ENCODE peak calls at places on chromosomes 11 and 22, in five cellular contexts. Q is H1, I is mesenchymal stem cell, Z is neuronal stem cell, E is mesendoderm. T is an unnamed sample.

GRCh38 chr11:130523166-130523565 is 74.7 kb downstream of the ADAMTS15 start:
- DNase-seq in Q (peak), I (no peak), Z (no peak), E (no peak), T (no peak)

GRCh38 chr22:50016988-50017700 is 4.6 kb upstream of the IL17REL start:
- DNase-seq in Q (no peak), I (no peak), Z (no peak), E (no peak), T (no peak)

GRCh38 chr11:7418916-7419315 is 66.4 kb upstream of the OLFML1 start:
- DNase-seq in Q (no peak), I (no peak), Z (no peak), E (no peak), T (no peak)

GRCh38 chr11:127330044-127330443 is 329.5 kb upstream of the KIRREL3 start:
- DNase-seq in Q (no peak), I (no peak), Z (no peak), E (no peak), T (no peak)

GRCh38 chr22:25221790-25222189 is 2.4 kb downstream of the CRYBB2 start:
- DNase-seq in Q (no peak), I (no peak), Z (no peak), E (no peak), T (no peak)

GRCh38 chr22:28938286-28938833 is 55.0 kb downstream of the ZNRF3 start:
- DNase-seq in Q (no peak), I (no peak), Z (no peak), E (peak), T (no peak)

GRCh38 chr11:67072295-67072694 is 15.6 kb downstream of the RHOD start:
- DNase-seq in Q (no peak), I (no peak), Z (no peak), E (no peak), T (no peak)

GRCh38 chr11:33018840-33019239 is 3.2 kb downstream of the DEPDC7 start:
- DNase-seq in Q (no peak), I (no peak), Z (no peak), E (no peak), T (no peak)

GRCh38 chr11:72683782-72684200 is 9.6 kb upstream of the PDE2A start:
- DNase-seq in Q (peak), I (peak), Z (peak), E (peak), T (peak)

GRCh38 chr11:27242591-27242990 is 120.4 kb downstream of the CCDC34 start:
- DNase-seq in Q (no peak), I (peak), Z (no peak), E (peak), T (no peak)

GRCh38 chr11:27280131-27280530 is 82.9 kb downstream of the CCDC34 start:
- DNase-seq in Q (no peak), I (no peak), Z (no peak), E (no peak), T (no peak)

GRCh38 chr11:1937616-1938342 is 9.4 kb upstream of the MRPL23 start:
- DNase-seq in Q (peak), I (no peak), Z (no peak), E (no peak), T (no peak)

GRCh38 chr11:60905047-60905446 is 1.3 kb downstream of the PRPF19 start:
- DNase-seq in Q (no peak), I (no peak), Z (no peak), E (peak), T (no peak)

GRCh38 chr22:31295413-31295812 is 3.1 kb upstream of the PIK3IP1 start:
- DNase-seq in Q (no peak), I (no peak), Z (no peak), E (no peak), T (no peak)

GRCh38 chr22:44878483-44879300 is 126.3 kb downstream of the ARHGAP8 start:
- DNase-seq in Q (no peak), I (no peak), Z (no peak), E (no peak), T (peak)

GRCh38 chr11:128509990-128510389 is 77.4 kb downstream of the ETS1 start:
- DNase-seq in Q (no peak), I (no peak), Z (no peak), E (no peak), T (no peak)

GRCh38 chr11:1765871-1766718 is 2.4 kb upstream of the CTSD start:
- DNase-seq in Q (peak), I (no peak), Z (no peak), E (peak), T (peak)

GRCh38 chr11:33772300-33772699 is 2.0 kb downstream of the FBXO3 start:
- DNase-seq in Q (no peak), I (no peak), Z (no peak), E (peak), T (no peak)

GRCh38 chr22:30247974-30248373 is 1.4 kb upstream of the LIF start:
- DNase-seq in Q (no peak), I (no peak), Z (no peak), E (no peak), T (no peak)

GRCh38 chr22:24016156-24016555 is 5.1 kb downstream of the CABIN1 start:
- DNase-seq in Q (no peak), I (no peak), Z (no peak), E (no peak), T (no peak)

GRCh38 chr11:75802913-75803820 is 11.8 kb upstream of the UVRAG start:
- DNase-seq in Q (peak), I (peak), Z (peak), E (peak), T (peak)

GRCh38 chr11:113475160-113475761 is at the start of gene DRD2:
- DNase-seq in Q (peak), I (no peak), Z (peak), E (peak), T (peak)

GRCh38 chr11:61004037-61004641 is 32.7 kb downstream of the CD6 start:
- DNase-seq in Q (no peak), I (no peak), Z (no peak), E (no peak), T (no peak)

GRCh38 chr11:72930011-72930410 is 115.8 kb downstream of the ATG16L2 start:
- DNase-seq in Q (no peak), I (peak), Z (no peak), E (peak), T (no peak)

GRCh38 chr11:46920709-46921108 is 2.4 kb upstream of the LRP4 start:
- DNase-seq in Q (no peak), I (peak), Z (no peak), E (no peak), T (no peak)

GRCh38 chr11:27100534-27100933 is 59.9 kb downstream of the BBOX1 start:
- DNase-seq in Q (no peak), I (no peak), Z (no peak), E (no peak), T (no peak)

GRCh38 chr11:123122341-123122740 is 60.4 kb upstream of the HSPA8 start:
- DNase-seq in Q (no peak), I (peak), Z (no peak), E (no peak), T (no peak)

GRCh38 chr22:48407256-48407955 is 1420.3 kb downstream of the BRD1 start:
- DNase-seq in Q (no peak), I (no peak), Z (no peak), E (no peak), T (no peak)

GRCh38 chr11:112017538-112017937 is 7.7 kb upstream of the DLAT start:
- DNase-seq in Q (no peak), I (no peak), Z (no peak), E (no peak), T (no peak)

GRCh38 chr11:67584205-67584880 is 731 bp downstream of the GSTP1 start:
- DNase-seq in Q (peak), I (peak), Z (no peak), E (peak), T (no peak)

GRCh38 chr22:39327995-39328754 is 8.8 kb upstream of the RPL3 start:
- DNase-seq in Q (no peak), I (no peak), Z (no peak), E (no peak), T (no peak)

GRCh38 chr22:39319284-39320170 is at the start of gene RPL3:
- DNase-seq in Q (peak), I (peak), Z (peak), E (peak), T (peak)

DNA sequence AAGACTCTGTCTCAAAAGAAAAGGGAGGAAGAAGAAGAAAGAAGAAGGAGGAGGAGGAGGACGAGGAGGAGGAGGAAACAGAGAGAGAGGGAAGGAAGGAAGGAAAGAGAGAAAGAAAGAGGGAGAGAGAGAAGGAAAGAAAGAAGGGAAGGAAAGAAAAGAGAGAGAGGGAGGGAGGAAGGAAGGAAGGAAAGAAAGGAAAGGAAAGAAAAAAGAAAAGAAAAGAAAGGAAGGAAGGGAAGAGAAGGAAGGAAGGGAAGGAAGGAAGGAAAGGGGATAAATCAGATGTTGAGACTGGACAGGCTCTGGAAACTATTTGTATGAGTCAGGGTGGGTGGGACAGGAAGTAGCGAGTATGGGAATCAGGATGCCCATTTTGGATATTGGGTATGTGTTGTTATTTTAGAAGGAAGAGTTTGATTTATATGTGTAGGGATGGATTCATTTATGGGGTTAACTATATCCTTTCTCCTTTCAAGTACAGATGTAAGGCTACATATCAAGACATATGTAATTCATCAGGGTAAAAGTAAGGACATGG is 6.0 kb upstream of the RPL3 start:
- DNase-seq in Q (no peak), I (peak), Z (no peak), E (no peak), T (no peak)
- H3K4ac ChIP-seq in Q (no peak), I (no peak), Z (no peak), E (no peak), T (no peak)

GRCh38 chr11:28675183-28675582 is 567.0 kb downstream of the METTL15 start:
- DNase-seq in Q (no peak), I (no peak), Z (no peak), E (no peak), T (no peak)

GRCh38 chr11:28673687-28674431 is 565.7 kb downstream of the METTL15 start:
- DNase-seq in Q (no peak), I (no peak), Z (no peak), E (peak), T (no peak)

GRCh38 chr11:28671326-28671725 is 563.1 kb downstream of the METTL15 start:
- DNase-seq in Q (no peak), I (no peak), Z (no peak), E (no peak), T (no peak)

GRCh38 chr11:28677719-28678118 is 569.5 kb downstream of the METTL15 start:
- DNase-seq in Q (no peak), I (no peak), Z (no peak), E (no peak), T (no peak)

GRCh38 chr11:28674432-28675076 is 566.4 kb downstream of the METTL15 start:
- DNase-seq in Q (peak), I (peak), Z (peak), E (peak), T (peak)
- H3K4ac ChIP-seq in Q (no peak), I (no peak), Z (no peak), E (no peak), T (no peak)

GRCh38 chr11:126111458-126112116 is 48.9 kb upstream of the CDON start:
- DNase-seq in Q (no peak), I (no peak), Z (no peak), E (no peak), T (no peak)
- H3K4ac ChIP-seq in Q (no peak), I (no peak), Z (no peak), E (no peak), T (no peak)

GRCh38 chr11:45663486-45664375 is 1.7 kb downstream of the CHST1 start:
- DNase-seq in Q (no peak), I (peak), Z (no peak), E (peak), T (no peak)

GRCh38 chr11:45662665-45663485 is 2.5 kb downstream of the CHST1 start:
- DNase-seq in Q (no peak), I (peak), Z (no peak), E (peak), T (no peak)

GRCh38 chr11:45665933-45666647 is 668 bp upstream of the CHST1 start:
- DNase-seq in Q (peak), I (peak), Z (no peak), E (no peak), T (no peak)

GRCh38 chr11:45665206-45665932 is at the start of gene CHST1:
- DNase-seq in Q (peak), I (peak), Z (no peak), E (no peak), T (peak)

DNA sequence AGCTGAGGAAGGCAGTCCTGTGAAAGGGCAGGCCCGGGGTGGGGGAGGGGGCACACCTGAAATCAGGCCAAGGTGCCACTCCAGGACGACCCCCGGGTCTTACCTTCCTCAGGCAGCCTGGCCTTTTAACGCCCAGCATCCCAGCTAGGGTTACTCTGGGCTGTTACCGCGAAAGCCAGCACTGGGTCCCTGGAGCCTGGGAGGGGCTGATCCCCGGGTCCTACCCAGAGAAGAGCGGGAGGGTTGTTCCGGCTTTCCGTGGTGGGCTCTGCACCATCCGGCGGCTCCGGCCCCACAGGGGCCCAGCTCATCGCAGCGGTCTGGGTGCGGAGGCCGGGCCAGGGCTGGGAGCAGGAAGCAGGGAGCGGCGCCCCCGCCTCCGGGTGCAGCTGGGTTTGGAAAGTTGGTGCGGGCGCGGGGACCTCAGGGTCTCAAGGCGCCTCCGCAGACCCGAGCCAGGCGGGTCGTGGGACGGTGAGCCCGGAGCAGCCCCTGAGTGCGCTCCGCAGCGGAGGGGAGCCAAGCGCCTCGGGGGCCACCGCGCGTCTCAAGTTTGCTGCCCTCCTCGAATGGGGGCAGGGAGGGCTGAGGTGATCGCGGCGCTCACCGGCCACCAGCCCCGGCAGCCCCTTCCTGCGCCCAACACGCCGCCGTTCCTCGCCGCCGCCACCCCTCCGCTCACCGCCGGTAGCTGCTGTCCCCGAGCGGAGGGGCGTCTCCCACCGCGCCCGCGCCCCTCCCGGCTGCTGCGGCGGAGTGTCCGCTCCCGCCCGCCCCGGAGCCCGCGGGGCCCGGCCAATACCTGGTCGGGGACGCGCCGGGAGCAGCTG is 831 bp downstream of the CHST1 start:
- DNase-seq in Q (peak), I (no peak), Z (no peak), E (no peak), T (no peak)
- H3K4ac ChIP-seq in Q (no peak), I (peak), Z (no peak), E (no peak), T (no peak)

GRCh38 chr22:46121079-46121478 is 29.2 kb upstream of the PPARA start:
- DNase-seq in Q (no peak), I (no peak), Z (no peak), E (no peak), T (no peak)

GRCh38 chr22:46121523-46122287 is 28.6 kb upstream of the PPARA start:
- DNase-seq in Q (no peak), I (no peak), Z (no peak), E (no peak), T (no peak)

GRCh38 chr22:46123694-46124382 is 26.5 kb upstream of the PPARA start:
- DNase-seq in Q (no peak), I (no peak), Z (no peak), E (no peak), T (no peak)

GRCh38 chr22:46122980-46123693 is 27.2 kb upstream of the PPARA start:
- DNase-seq in Q (no peak), I (no peak), Z (no peak), E (no peak), T (no peak)

GRCh38 chr22:46122511-46122971 is 27.8 kb upstream of the PPARA start:
- DNase-seq in Q (peak), I (peak), Z (peak), E (peak), T (peak)
- H3K4ac ChIP-seq in Q (peak), I (no peak), Z (peak), E (no peak), T (no peak)

GRCh38 chr11:94804874-94805273 is 36.7 kb downstream of the AMOTL1 start:
- DNase-seq in Q (no peak), I (no peak), Z (no peak), E (no peak), T (no peak)
- H3K4ac ChIP-seq in Q (no peak), I (no peak), Z (no peak), E (no peak), T (no peak)

GRCh38 chr11:74744277-74744676 is 4.4 kb upstream of the RNF169 start:
- DNase-seq in Q (no peak), I (peak), Z (no peak), E (no peak), T (no peak)

GRCh38 chr11:74748211-74749126 is at the start of gene RNF169:
- DNase-seq in Q (peak), I (peak), Z (peak), E (peak), T (peak)

GRCh38 chr11:74749965-74750296 is 1.3 kb downstream of the RNF169 start:
- DNase-seq in Q (no peak), I (no peak), Z (no peak), E (no peak), T (no peak)

GRCh38 chr11:74746868-74747267 is 1.8 kb upstream of the RNF169 start:
- DNase-seq in Q (no peak), I (no peak), Z (no peak), E (peak), T (no peak)

GRCh38 chr11:74749127-74749964 is 697 bp downstream of the RNF169 start:
- DNase-seq in Q (peak), I (peak), Z (no peak), E (peak), T (peak)
- H3K4ac ChIP-seq in Q (no peak), I (peak), Z (no peak), E (peak), T (no peak)

GRCh38 chr11:69398529-69399492 is 82.7 kb upstream of the LINC01488 start:
- DNase-seq in Q (no peak), I (peak), Z (no peak), E (peak), T (no peak)
- H3K4ac ChIP-seq in Q (no peak), I (peak), Z (no peak), E (no peak), T (no peak)

GRCh38 chr11:44790211-44790610 is 63.4 kb downstream of the TSPAN18 start:
- DNase-seq in Q (no peak), I (no peak), Z (no peak), E (no peak), T (no peak)

GRCh38 chr11:44789466-44789865 is 62.7 kb downstream of the TSPAN18 start:
- DNase-seq in Q (no peak), I (no peak), Z (no peak), E (no peak), T (no peak)

GRCh38 chr11:44791546-44791945 is 64.8 kb downstream of the TSPAN18 start:
- DNase-seq in Q (no peak), I (no peak), Z (no peak), E (no peak), T (no peak)

GRCh38 chr11:44793350-44794090 is 66.8 kb downstream of the TSPAN18 start:
- DNase-seq in Q (no peak), I (peak), Z (no peak), E (peak), T (no peak)

GRCh38 chr11:44792171-44792570 is 65.4 kb downstream of the TSPAN18 start:
- DNase-seq in Q (no peak), I (no peak), Z (no peak), E (no peak), T (no peak)
- H3K4ac ChIP-seq in Q (no peak), I (no peak), Z (no peak), E (no peak), T (no peak)

T was measured in H9.